ENCODE peak calls at places on chromosomes 12 and 14, in eight cellular contexts. A is PC-3, I is A549, S is psoas muscle, R is dorsolateral prefrontal cortex, M is heart left ventricle, H is HepG2, B is AG10803. Z is an unnamed sample.

GRCh38 chr14:95291859-95292542 is 27.7 kb downstream of the CLMN start:
- DNase-seq in A (peak), I (peak), S (peak), R (peak), M (peak), H (no peak), B (peak), Z (peak)

GRCh38 chr14:99281396-99281795 is 9.4 kb upstream of the BCL11B start:
- DNase-seq in A (no peak), I (no peak), S (no peak), R (no peak), M (no peak), H (no peak), B (no peak), Z (no peak)

GRCh38 chr12:127293507-127294310 is 973.3 kb upstream of the TMEM132C start:
- DNase-seq in A (peak), I (peak), S (peak), R (peak), M (peak), H (no peak), B (peak), Z (peak)

GRCh38 chr14:95319312-95320075 is at the start of gene CLMN:
- DNase-seq in A (peak), I (peak), S (peak), R (no peak), M (peak), H (no peak), B (peak), Z (peak)

GRCh38 chr12:14239350-14239934 is 126.0 kb upstream of the ATF7IP start:
- DNase-seq in A (peak), I (peak), S (peak), R (no peak), M (no peak), H (peak), B (peak), Z (peak)

GRCh38 chr12:31204995-31205582 is 120.9 kb downstream of the SINHCAF start:
- DNase-seq in A (peak), I (no peak), S (no peak), R (no peak), M (no peak), H (no peak), B (peak), Z (peak)

GRCh38 chr12:122190842-122191668 is 8.1 kb downstream of the LRRC43 start:
- DNase-seq in A (peak), I (peak), S (peak), R (no peak), M (no peak), H (peak), B (peak), Z (peak)

GRCh38 chr12:111359231-111359913 is 9.5 kb downstream of the PHETA1 start:
- DNase-seq in A (no peak), I (no peak), S (no peak), R (no peak), M (no peak), H (no peak), B (no peak), Z (no peak)

GRCh38 chr14:100303925-100304324 is 2.3 kb downstream of the SLC25A29 start:
- DNase-seq in A (no peak), I (no peak), S (no peak), R (no peak), M (no peak), H (no peak), B (no peak), Z (no peak)

GRCh38 chr12:774051-774614 is 21.8 kb downstream of the WNK1 start:
- DNase-seq in A (no peak), I (no peak), S (no peak), R (no peak), M (no peak), H (no peak), B (no peak), Z (no peak)

GRCh38 chr12:4037747-4038312 is 164.6 kb upstream of the PARP11 start:
- DNase-seq in A (peak), I (peak), S (no peak), R (no peak), M (no peak), H (peak), B (peak), Z (peak)

GRCh38 chr12:119780786-119781434 is 96.2 kb downstream of the CIT start:
- DNase-seq in A (peak), I (peak), S (peak), R (no peak), M (no peak), H (peak), B (peak), Z (peak)

GRCh38 chr12:62123721-62124203 is 136.4 kb upstream of the USP15 start:
- DNase-seq in A (peak), I (peak), S (no peak), R (no peak), M (peak), H (peak), B (peak), Z (peak)

GRCh38 chr12:45907955-45908354 is 82.4 kb downstream of the SCAF11 start:
- DNase-seq in A (no peak), I (no peak), S (no peak), R (no peak), M (no peak), H (no peak), B (no peak), Z (no peak)

GRCh38 chr12:40056357-40056756 is 49.5 kb downstream of the SLC2A13 start:
- DNase-seq in A (no peak), I (no peak), S (no peak), R (no peak), M (no peak), H (no peak), B (no peak), Z (no peak)

DNA sequence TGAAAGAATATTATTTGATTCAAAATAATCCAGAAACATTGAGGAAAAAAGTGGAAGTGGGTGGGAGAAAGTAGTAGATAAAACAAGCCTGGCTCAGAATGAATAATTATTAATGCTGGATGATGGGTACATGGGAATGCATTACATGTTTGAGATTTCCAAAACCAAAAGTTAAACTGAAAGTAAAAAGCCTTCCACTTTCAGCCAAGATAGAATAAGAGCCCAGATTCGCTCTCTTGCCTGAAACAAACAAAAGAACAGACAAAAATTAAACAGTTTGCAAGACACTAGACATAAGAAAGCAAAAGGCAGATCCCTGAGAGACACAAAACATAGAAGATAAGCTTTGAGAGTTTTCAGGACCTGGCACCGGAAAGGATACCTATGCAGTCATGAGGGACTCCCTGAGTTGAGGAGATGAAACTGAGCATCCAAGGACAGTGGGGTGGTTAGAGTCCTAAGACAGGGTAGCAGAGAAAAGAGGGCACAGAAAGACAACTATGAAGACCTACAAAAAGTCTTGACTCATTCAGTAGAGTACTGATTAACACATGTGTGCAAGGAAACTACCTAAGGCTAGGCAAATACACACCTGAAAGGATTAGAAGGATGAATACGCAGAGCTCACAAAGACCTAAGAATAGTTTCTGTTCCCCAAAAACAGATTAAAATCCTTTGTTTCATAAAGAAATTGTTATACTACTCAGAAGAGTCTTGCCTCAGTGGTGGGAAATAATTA is 54.1 kb downstream of the CEP83 start:
- DNase-seq in A (no peak), I (no peak), S (no peak), R (no peak), M (no peak), H (no peak), B (peak), Z (no peak)
- TF ChIP-seq CTCF in A (no peak), I (no peak), S (no peak), R (no peak), M (no peak), H (no peak), B (no peak), Z (no peak)

GRCh38 chr12:118370601-118371000 is 2.1 kb downstream of the TAOK3 start:
- DNase-seq in A (peak), I (no peak), S (no peak), R (no peak), M (no peak), H (no peak), B (no peak), Z (no peak)
- H3K4me3 ChIP-seq in A (peak), I (peak), S (peak), R (peak), M (peak), H (peak), B (peak), Z (peak)

GRCh38 chr12:43347026-43347425 is 205.0 kb downstream of the ADAMTS20 start:
- DNase-seq in A (no peak), I (no peak), S (no peak), R (no peak), M (no peak), H (no peak), B (no peak), Z (no peak)

GRCh38 chr12:43352001-43352400 is 200.0 kb downstream of the ADAMTS20 start:
- DNase-seq in A (no peak), I (no peak), S (no peak), R (no peak), M (no peak), H (no peak), B (no peak), Z (no peak)

GRCh38 chr12:43348221-43348620 is 203.8 kb downstream of the ADAMTS20 start:
- DNase-seq in A (no peak), I (no peak), S (no peak), R (no peak), M (no peak), H (no peak), B (peak), Z (no peak)

GRCh38 chr12:43345023-43345422 is 207.0 kb downstream of the ADAMTS20 start:
- DNase-seq in A (no peak), I (no peak), S (no peak), R (no peak), M (no peak), H (no peak), B (no peak), Z (no peak)

DNA sequence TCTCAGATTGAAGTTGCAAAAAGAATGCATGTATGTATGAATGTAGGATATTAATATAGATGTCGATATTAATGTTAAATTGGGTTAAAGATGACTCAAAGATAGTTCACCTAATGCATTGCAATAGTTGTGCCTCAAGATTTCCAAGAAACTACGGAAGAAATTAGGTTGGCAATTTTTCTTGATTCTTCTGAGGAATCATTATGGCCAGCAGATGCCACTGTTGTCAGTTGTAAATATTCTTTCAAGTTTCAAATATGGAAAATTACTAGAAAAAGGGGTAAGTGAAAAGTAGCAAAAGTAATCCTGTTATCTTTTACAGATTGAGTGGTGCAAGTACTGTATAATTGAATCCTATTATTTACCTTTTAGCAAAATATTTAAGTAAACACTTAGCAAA is 202.1 kb downstream of the ADAMTS20 start:
- DNase-seq in A (peak), I (peak), S (no peak), R (no peak), M (no peak), H (no peak), B (no peak), Z (peak)
- TF ChIP-seq CTCF in A (peak), I (peak), S (no peak), R (peak), M (no peak), H (no peak), B (no peak), Z (peak)

GRCh38 chr12:113152835-113153814 is 3.6 kb downstream of the CFAP73 start:
- DNase-seq in A (peak), I (peak), S (peak), R (peak), M (peak), H (peak), B (peak), Z (peak)
- H3K4me3 ChIP-seq in A (peak), I (peak), S (peak), R (peak), M (peak), H (peak), B (peak), Z (peak)

GRCh38 chr12:68235576-68235975 is 10.0 kb upstream of the IL26 start:
- DNase-seq in A (no peak), I (no peak), S (no peak), R (no peak), M (no peak), H (no peak), B (no peak), Z (no peak)

GRCh38 chr12:68236421-68237059 is 10.9 kb upstream of the IL26 start:
- DNase-seq in A (peak), I (no peak), S (no peak), R (no peak), M (no peak), H (peak), B (no peak), Z (no peak)

GRCh38 chr12:68237523-68238070 is 12.0 kb upstream of the IL26 start:
- DNase-seq in A (no peak), I (no peak), S (no peak), R (no peak), M (no peak), H (no peak), B (peak), Z (no peak)

GRCh38 chr12:68239309-68239708 is 13.7 kb upstream of the IL26 start:
- DNase-seq in A (peak), I (no peak), S (no peak), R (no peak), M (no peak), H (no peak), B (no peak), Z (no peak)

GRCh38 chr12:68237068-68237467 is 11.5 kb upstream of the IL26 start:
- DNase-seq in A (no peak), I (no peak), S (no peak), R (no peak), M (no peak), H (no peak), B (no peak), Z (no peak)
- TF ChIP-seq CTCF in A (peak), I (no peak), S (no peak), R (peak), M (no peak), H (no peak), B (peak), Z (peak)

GRCh38 chr12:6231359-6232268 is 31.4 kb downstream of the CD9 start:
- DNase-seq in A (peak), I (no peak), S (no peak), R (no peak), M (no peak), H (no peak), B (no peak), Z (no peak)
- H3K4me3 ChIP-seq in A (no peak), I (no peak), S (no peak), R (no peak), M (no peak), H (no peak), B (no peak), Z (no peak)

GRCh38 chr12:108770269-108770829 is 39.0 kb upstream of the CORO1C start:
- DNase-seq in A (no peak), I (no peak), S (no peak), R (no peak), M (no peak), H (no peak), B (no peak), Z (no peak)
- TF ChIP-seq CTCF in A (peak), I (no peak), S (no peak), R (no peak), M (no peak), H (peak), B (no peak), Z (no peak)

Z was measured in fibroblast of pulmonary artery.